ENCODE peak calls at places on chromosomes 12 and 14, in seven cellular contexts. H is H9; I is KG1; G is substantia nigra; M is left lung; T is stimulated activated CD8-positive, alpha-beta memory T cell treated with anti-CD3 and anti-CD28 coated beads, Interleukin-15, amount 100 ng/mL, for 24 hours; A is D721Med. U is an unnamed sample.

GRCh38 chr14:90419200-90419599 is 22.4 kb downstream of the CALM1 start:
- DNase-seq in H (no peak), I (no peak), G (no peak), M (no peak), T (no peak), A (no peak), U (no peak)

GRCh38 chr12:125549836-125550235 is 484.6 kb downstream of the AACS start:
- DNase-seq in H (peak), I (no peak), G (no peak), M (no peak), T (no peak), A (no peak), U (peak)

GRCh38 chr12:25972783-25973182 is 14.3 kb downstream of the RASSF8 start:
- DNase-seq in H (no peak), I (no peak), G (no peak), M (no peak), T (no peak), A (no peak), U (no peak)

GRCh38 chr12:24198936-24199644 is 249.6 kb upstream of the SOX5 start:
- DNase-seq in H (no peak), I (no peak), G (no peak), M (no peak), T (no peak), A (no peak), U (no peak)

GRCh38 chr14:94682061-94682516 is 69.9 kb downstream of the SERPINA3 start:
- DNase-seq in H (peak), I (no peak), G (no peak), M (no peak), T (no peak), A (no peak), U (peak)

GRCh38 chr12:115004469-115005146 is 320.6 kb upstream of the TBX3 start:
- DNase-seq in H (no peak), I (no peak), G (no peak), M (no peak), T (no peak), A (no peak), U (no peak)

GRCh38 chr12:125518074-125518473 is 452.8 kb downstream of the AACS start:
- DNase-seq in H (peak), I (no peak), G (no peak), M (no peak), T (no peak), A (no peak), U (peak)

GRCh38 chr14:101111620-101112290 is 208.2 kb upstream of the RTL1 start:
- DNase-seq in H (no peak), I (no peak), G (no peak), M (peak), T (no peak), A (no peak), U (peak)

GRCh38 chr12:12877145-12877544 is 14.2 kb upstream of the GPRC5A start:
- DNase-seq in H (no peak), I (no peak), G (no peak), M (no peak), T (no peak), A (no peak), U (no peak)

GRCh38 chr12:27964123-27964522 is 8.4 kb downstream of the PTHLH start:
- DNase-seq in H (no peak), I (no peak), G (no peak), M (no peak), T (no peak), A (no peak), U (no peak)

GRCh38 chr14:61501714-61502458 is 180.5 kb downstream of the PRKCH start:
- DNase-seq in H (no peak), I (no peak), G (no peak), M (no peak), T (no peak), A (no peak), U (no peak)

GRCh38 chr14:69471916-69472315 is 12.6 kb upstream of the PLEKHD1 start:
- DNase-seq in H (no peak), I (no peak), G (no peak), M (no peak), T (no peak), A (no peak), U (peak)

GRCh38 chr12:60052483-60052882 is 456.7 kb downstream of the SLC16A7 start:
- DNase-seq in H (no peak), I (no peak), G (no peak), M (no peak), T (no peak), A (no peak), U (no peak)

GRCh38 chr12:130929363-130929762 is 24.3 kb upstream of the ADGRD1 start:
- DNase-seq in H (no peak), I (no peak), G (no peak), M (no peak), T (no peak), A (no peak), U (no peak)

GRCh38 chr12:106234513-106234912 is 13.3 kb downstream of the CKAP4 start:
- DNase-seq in H (no peak), I (no peak), G (no peak), M (no peak), T (no peak), A (no peak), U (no peak)

GRCh38 chr12:48882325-48882687 is 16.6 kb upstream of the RND1 start:
- DNase-seq in H (peak), I (no peak), G (no peak), M (no peak), T (no peak), A (no peak), U (peak)

GRCh38 chr12:128269108-128269713 is 2.2 kb downstream of the TMEM132C start:
- DNase-seq in H (no peak), I (no peak), G (no peak), M (no peak), T (no peak), A (no peak), U (peak)

GRCh38 chr12:54227376-54227775 is 38.6 kb upstream of the SMUG1 start:
- DNase-seq in H (no peak), I (no peak), G (no peak), M (no peak), T (no peak), A (no peak), U (no peak)

GRCh38 chr12:26723379-26724308 is 109.3 kb downstream of the ITPR2 start:
- DNase-seq in H (no peak), I (no peak), G (no peak), M (no peak), T (no peak), A (no peak), U (no peak)

GRCh38 chr14:90556050-90556477 is 159.2 kb downstream of the CALM1 start:
- DNase-seq in H (peak), I (no peak), G (peak), M (no peak), T (no peak), A (no peak), U (peak)

GRCh38 chr12:31736472-31736871 is 7.7 kb upstream of the AMN1 start:
- DNase-seq in H (no peak), I (no peak), G (no peak), M (no peak), T (no peak), A (no peak), U (peak)

GRCh38 chr14:89941830-89942377 is 12.6 kb downstream of the EFCAB11 start:
- DNase-seq in H (no peak), I (no peak), G (no peak), M (no peak), T (no peak), A (no peak), U (no peak)